ENCODE peak calls at places on chromosomes 5 and 9, in four cellular contexts. H is HCT116, I is fibroblast of lung, M is fibroblast of the aortic adventitia. B is an unnamed sample.

GRCh38 chr9:113912816-113913215 is 36.7 kb downstream of the ZNF618 start:
- DNase-seq in H (no peak), I (no peak), M (no peak), B (no peak)

GRCh38 chr5:143955140-143955539 is 143.2 kb downstream of the HMHB1 start:
- DNase-seq in H (no peak), I (peak), M (peak), B (peak)

GRCh38 chr5:141557681-141558136 is 61.1 kb downstream of the DIAPH1 start:
- DNase-seq in H (peak), I (peak), M (peak), B (peak)

GRCh38 chr9:118957585-118957984 is 411.6 kb downstream of the BRINP1 start:
- DNase-seq in H (no peak), I (peak), M (no peak), B (peak)

GRCh38 chr5:64210866-64211265 is 45.2 kb downstream of the RNF180 start:
- DNase-seq in H (no peak), I (peak), M (peak), B (peak)

GRCh38 chr5:133406208-133406607 is 206.1 kb downstream of the FSTL4 start:
- DNase-seq in H (no peak), I (no peak), M (no peak), B (no peak)

GRCh38 chr5:116544542-116545241 is 29.9 kb downstream of the SEMA6A start:
- DNase-seq in H (no peak), I (no peak), M (no peak), B (no peak)

GRCh38 chr9:91857291-91857781 is 92.7 kb downstream of the ROR2 start:
- DNase-seq in H (no peak), I (peak), M (no peak), B (no peak)

GRCh38 chr5:41338276-41338675 is 124.9 kb upstream of the C6 start:
- DNase-seq in H (no peak), I (no peak), M (peak), B (no peak)

GRCh38 chr5:142327111-142327842 is 2.5 kb upstream of the SPRY4 start:
- DNase-seq in H (no peak), I (peak), M (peak), B (peak)

GRCh38 chr5:52922384-52922783 is 66.8 kb upstream of the ITGA2 start:
- DNase-seq in H (peak), I (peak), M (peak), B (peak)

GRCh38 chr9:32384002-32384363 is 460 bp upstream of the ACO1 start:
- DNase-seq in H (no peak), I (no peak), M (no peak), B (no peak)

GRCh38 chr5:73218552-73219171 is 45.7 kb downstream of the TMEM174 start:
- DNase-seq in H (peak), I (peak), M (peak), B (peak)

GRCh38 chr5:74579215-74579614 is 61.3 kb downstream of the ENC1 start:
- DNase-seq in H (no peak), I (peak), M (no peak), B (no peak)

GRCh38 chr9:135415586-135415985 is 64.0 kb upstream of the PPP1R26 start:
- DNase-seq in H (no peak), I (no peak), M (no peak), B (no peak)

GRCh38 chr5:178113141-178113787 is at the start of gene N4BP3:
- DNase-seq in H (peak), I (peak), M (peak), B (peak)

GRCh38 chr9:75039006-75039405 is 10.9 kb upstream of the CARNMT1 start:
- DNase-seq in H (no peak), I (peak), M (peak), B (peak)

GRCh38 chr5:180077594-180078284 is 6.2 kb upstream of the RNF130 start:
- DNase-seq in H (no peak), I (no peak), M (no peak), B (no peak)

GRCh38 chr9:88949961-88950340 is 41.3 kb upstream of the S1PR3 start:
- DNase-seq in H (no peak), I (peak), M (no peak), B (no peak)

GRCh38 chr9:95495988-95496387 is 20.8 kb downstream of the PTCH1 start:
- DNase-seq in H (no peak), I (no peak), M (no peak), B (no peak)

GRCh38 chr5:112563169-112563826 is 144.2 kb upstream of the EPB41L4A start:
- DNase-seq in H (no peak), I (no peak), M (no peak), B (no peak)

GRCh38 chr5:30401479-30402058 is 791.9 kb upstream of the CDH6 start:
- DNase-seq in H (no peak), I (peak), M (peak), B (no peak)

GRCh38 chr9:135478858-135479468 is 619 bp upstream of the PPP1R26 start:
- DNase-seq in H (no peak), I (no peak), M (peak), B (peak)

GRCh38 chr9:109463924-109464625 is 34.0 kb downstream of the PTPN3 start:
- DNase-seq in H (no peak), I (no peak), M (no peak), B (no peak)

GRCh38 chr9:115264333-115264732 is 146.4 kb upstream of the TNC start:
- DNase-seq in H (no peak), I (peak), M (peak), B (peak)

GRCh38 chr5:133969654-133970324 is 1.4 kb upstream of the C5orf15 start:
- DNase-seq in H (no peak), I (peak), M (no peak), B (no peak)

GRCh38 chr5:16616536-16617271 is at the start of gene RETREG1:
- DNase-seq in H (peak), I (peak), M (no peak), B (no peak)

GRCh38 chr5:109105631-109106267 is 304.0 kb downstream of the PJA2 start:
- DNase-seq in H (no peak), I (peak), M (peak), B (peak)

GRCh38 chr9:89605181-89606048 is 603 bp downstream of the GADD45G start:
- DNase-seq in H (no peak), I (peak), M (peak), B (no peak)

GRCh38 chr9:35907732-35908483 is 1.4 kb upstream of the SPAAR start:
- DNase-seq in H (peak), I (peak), M (peak), B (peak)

GRCh38 chr5:179905144-179905526 is 2.6 kb downstream of the TBC1D9B start:
- DNase-seq in H (no peak), I (no peak), M (no peak), B (no peak)

GRCh38 chr9:109751253-109751652 is 28.7 kb upstream of the PALM2AKAP2 start:
- DNase-seq in H (no peak), I (peak), M (no peak), B (no peak)

GRCh38 chr9:127172066-127172707 is 49.8 kb upstream of the ANGPTL2 start:
- DNase-seq in H (no peak), I (no peak), M (no peak), B (no peak)

GRCh38 chr9:127169507-127169883 is 47.1 kb upstream of the ANGPTL2 start:
- DNase-seq in H (no peak), I (no peak), M (no peak), B (no peak)

GRCh38 chr9:127168756-127169506 is 46.5 kb upstream of the ANGPTL2 start:
- DNase-seq in H (no peak), I (no peak), M (no peak), B (no peak)

GRCh38 chr9:127170652-127171051 is 48.2 kb upstream of the ANGPTL2 start:
- DNase-seq in H (no peak), I (no peak), M (no peak), B (no peak)

GRCh38 chr9:127170049-127170448 is 47.6 kb upstream of the ANGPTL2 start:
- DNase-seq in H (no peak), I (no peak), M (no peak), B (no peak)
- TF ChIP-seq CTCF in H (no peak), I (no peak), M (peak), B (no peak)

DNA sequence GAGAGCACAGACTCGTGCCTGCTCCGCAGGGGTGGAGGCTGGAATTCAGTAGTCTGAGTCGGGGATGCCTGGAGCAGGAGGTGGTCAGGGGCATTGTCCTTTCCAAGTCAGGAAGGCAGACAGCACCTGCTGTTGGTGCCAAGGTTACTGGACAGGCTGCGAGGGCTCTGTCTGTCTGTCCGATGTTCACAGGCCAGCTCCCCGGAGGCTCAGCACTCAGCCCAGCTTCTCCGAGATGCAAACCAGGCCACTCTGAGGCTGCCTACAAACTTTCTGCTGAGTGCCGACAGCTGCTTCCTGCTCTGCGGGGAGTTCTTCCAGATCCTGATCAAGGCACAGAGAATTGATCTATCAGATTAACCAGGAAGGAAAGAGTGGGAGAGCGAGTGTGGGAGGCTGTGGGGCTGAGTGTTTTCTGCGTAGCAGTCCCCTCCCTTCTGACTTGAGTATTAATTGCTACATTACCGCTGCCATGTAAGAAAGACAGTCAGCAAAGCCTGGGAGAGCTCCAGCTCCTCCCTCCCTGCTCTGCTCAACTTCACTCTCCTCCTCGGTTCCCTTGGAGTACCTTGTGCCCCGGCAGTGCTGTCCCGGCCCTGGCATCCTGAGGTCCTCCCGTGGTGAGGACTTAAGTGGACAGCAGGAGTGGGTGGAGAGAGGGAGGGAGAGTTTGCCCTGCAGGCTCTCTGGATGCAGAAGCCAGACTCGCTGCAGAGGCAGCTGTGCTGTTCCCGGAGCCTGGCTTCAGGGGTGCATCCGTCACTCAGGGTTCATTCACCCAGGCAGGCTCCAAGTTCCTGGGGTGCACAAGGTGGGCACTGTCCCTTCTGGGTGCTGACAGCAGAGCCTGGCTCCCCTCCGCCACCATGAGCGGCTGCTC is 35.9 kb downstream of the KCNMB1 start:
- DNase-seq in H (no peak), I (no peak), M (no peak), B (no peak)
- H3K4me3 ChIP-seq in H (no peak), I (no peak), M (no peak), B (no peak)

DNA sequence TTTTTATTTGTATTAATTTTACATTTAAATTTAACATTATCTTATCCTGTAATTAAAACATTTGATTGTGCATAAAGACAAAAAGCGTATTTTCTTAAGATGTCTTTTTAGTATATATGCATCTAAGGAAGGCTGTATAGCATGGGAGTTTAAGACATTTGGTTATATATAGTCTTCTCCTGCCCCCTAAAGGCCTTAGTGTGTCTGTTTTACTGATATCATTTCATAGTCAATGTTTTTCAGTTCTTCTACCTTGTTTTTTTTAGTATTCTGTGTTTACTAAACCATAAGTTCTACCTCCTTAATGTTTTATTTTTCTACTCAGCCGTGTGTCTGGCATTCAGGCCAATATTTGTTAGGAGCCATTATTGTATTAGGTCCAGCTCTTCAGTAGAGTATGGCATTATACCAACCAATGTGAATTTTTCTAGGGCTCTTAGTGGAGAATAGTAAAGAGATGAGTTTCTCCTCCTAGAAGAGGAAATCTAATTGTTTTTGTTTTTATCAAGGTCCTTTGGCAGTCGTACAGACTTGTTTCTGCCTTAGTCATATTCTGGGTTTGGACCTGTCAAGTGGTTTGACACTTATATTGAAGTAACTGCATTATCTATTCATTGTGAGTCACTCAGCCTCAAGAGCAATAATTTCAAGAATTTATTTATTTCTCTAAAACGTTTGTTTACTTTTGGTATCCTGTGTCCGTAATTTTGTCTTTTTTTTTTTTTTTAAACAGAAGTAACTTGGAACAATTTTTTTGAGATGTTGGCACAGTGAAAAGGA is 74.8 kb downstream of the SLF1 start:
- DNase-seq in H (peak), I (peak), M (peak), B (peak)
- TF ChIP-seq CTCF in H (peak), I (peak), M (peak), B (peak)

DNA sequence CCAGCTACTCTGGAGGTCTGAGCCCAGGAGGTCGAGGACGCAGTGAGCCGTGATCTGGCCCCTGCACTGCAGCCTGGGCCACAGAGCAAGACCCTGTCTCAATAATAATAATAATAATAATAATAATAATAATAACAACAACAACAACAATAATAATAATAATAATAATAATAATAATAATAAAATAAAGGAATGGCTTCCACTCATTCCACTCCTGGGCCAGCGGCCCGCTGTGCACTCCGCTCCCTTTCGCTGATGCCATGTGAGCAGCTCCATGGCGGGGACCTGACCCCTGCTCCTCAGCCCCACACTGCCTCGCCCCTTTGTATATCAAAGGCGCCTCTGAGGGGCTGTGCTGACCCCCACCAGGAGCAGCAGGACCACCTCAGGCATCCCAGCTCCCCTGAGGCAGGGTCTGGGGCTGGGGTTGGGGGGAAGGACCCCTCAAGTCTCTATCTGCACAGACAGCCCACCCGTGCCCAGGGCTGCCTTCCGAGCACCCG is 20.0 kb downstream of the GBGT1 start:
- DNase-seq in H (no peak), I (no peak), M (no peak), B (no peak)
- H3K4me3 ChIP-seq in H (no peak), I (no peak), M (no peak), B (no peak)

GRCh38 chr5:78735834-78736463 is 87.4 kb upstream of the LHFPL2 start:
- DNase-seq in H (no peak), I (no peak), M (no peak), B (no peak)

GRCh38 chr5:78730300-78731094 is 81.9 kb upstream of the LHFPL2 start:
- DNase-seq in H (no peak), I (no peak), M (no peak), B (no peak)

GRCh38 chr5:78738104-78738503 is 89.5 kb upstream of the LHFPL2 start:
- DNase-seq in H (no peak), I (no peak), M (no peak), B (no peak)

GRCh38 chr5:78731884-78732283 is 83.3 kb upstream of the LHFPL2 start:
- DNase-seq in H (no peak), I (peak), M (peak), B (peak)

GRCh38 chr5:78734094-78734845 is 85.7 kb upstream of the LHFPL2 start:
- DNase-seq in H (no peak), I (no peak), M (no peak), B (no peak)
- TF ChIP-seq CTCF in H (no peak), I (no peak), M (no peak), B (no peak)

DNA sequence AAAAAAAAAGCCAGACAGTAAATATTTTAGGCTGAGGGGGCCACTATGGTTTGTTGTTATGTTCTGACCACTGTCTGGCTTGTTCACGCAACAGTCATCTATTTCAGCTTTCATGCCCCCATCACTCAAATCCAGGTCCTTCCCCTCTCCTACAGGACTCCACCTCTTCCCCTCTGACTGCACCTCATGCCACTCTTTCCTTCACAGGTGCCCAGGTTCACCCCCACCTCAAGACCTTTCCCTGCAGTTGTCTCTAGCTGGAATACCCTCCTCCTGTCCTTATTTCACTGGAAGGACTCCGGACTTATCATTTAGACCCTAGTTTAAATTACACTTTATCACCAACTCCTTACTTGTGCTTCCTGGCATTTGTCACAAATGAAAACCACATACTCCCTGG is 3.4 kb downstream of the RPS14 start:
- DNase-seq in H (no peak), I (no peak), M (no peak), B (no peak)
- H3K4me3 ChIP-seq in H (no peak), I (no peak), M (no peak), B (no peak)

DNA sequence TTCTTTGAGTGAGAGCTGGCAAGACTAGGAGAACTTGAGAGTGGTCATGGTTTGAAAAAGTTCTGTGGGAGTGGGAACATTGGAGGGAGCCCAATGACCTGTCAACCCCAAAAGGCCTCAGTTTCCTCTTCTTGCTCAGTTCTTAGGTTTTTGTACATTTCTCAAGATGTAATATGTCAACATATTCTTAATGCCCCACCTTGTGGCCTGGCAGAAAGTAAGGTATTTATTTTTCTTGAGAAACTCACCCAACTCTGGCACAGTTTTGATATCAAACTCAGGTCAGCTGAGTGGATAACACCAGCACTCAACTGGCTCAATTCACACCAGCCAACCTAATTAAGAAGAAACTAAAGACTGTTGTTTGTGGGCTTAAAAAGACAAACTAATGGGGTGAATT is 123.0 kb upstream of the SLC27A6 start:
- DNase-seq in H (no peak), I (peak), M (no peak), B (no peak)
- TF ChIP-seq CTCF in H (peak), I (no peak), M (no peak), B (no peak)